ENCODE peak calls at places on chromosomes 6 and 20, in four cellular contexts. N, V, F and K are unnamed samples.

GRCh38 chr6:150685860-150686259 is 86.2 kb downstream of the PLEKHG1 start:
- DNase-seq in N (peak; percentile 71), V (no peak), F (no peak), K (peak; percentile 27)

GRCh38 chr20:8060977-8061376 is 41.4 kb upstream of the TMX4 start:
- DNase-seq in N (no peak), V (no peak), F (no peak), K (no peak)

GRCh38 chr6:134363323-134364039 is 45.6 kb upstream of the SGK1 start:
- DNase-seq in N (no peak), V (no peak), F (no peak), K (no peak)

GRCh38 chr6:338815-339262 is 46.6 kb downstream of the DUSP22 start:
- DNase-seq in N (no peak), V (no peak), F (no peak), K (no peak)

GRCh38 chr6:110255356-110255755 is 75.1 kb downstream of the CDC40 start:
- DNase-seq in N (no peak), V (no peak), F (no peak), K (peak; percentile 4)

GRCh38 chr6:81929828-81930227 is 177.3 kb upstream of the TENT5A start:
- DNase-seq in N (no peak), V (no peak), F (no peak), K (no peak)

GRCh38 chr6:142242269-142242668 is 59.5 kb upstream of the ADGRG6 start:
- DNase-seq in N (no peak), V (no peak), F (no peak), K (no peak)

GRCh38 chr20:47362361-47363219 is 6.1 kb upstream of the ZMYND8 start:
- DNase-seq in N (no peak), V (no peak), F (no peak), K (no peak)

GRCh38 chr20:36093025-36093803 is 61.3 kb upstream of the EPB41L1 start:
- DNase-seq in N (peak; percentile 75), V (peak; percentile 57), F (peak; percentile 36), K (peak; percentile 39)

GRCh38 chr20:24963672-24964517 is 14.8 kb downstream of the CST7 start:
- DNase-seq in N (no peak), V (peak; percentile 31), F (no peak), K (no peak)

GRCh38 chr6:13229205-13230085 is 98.9 kb downstream of the TBC1D7 start:
- DNase-seq in N (peak; percentile 58), V (no peak), F (no peak), K (peak; percentile 82)

GRCh38 chr6:134739299-134740090 is 210.4 kb downstream of the ALDH8A1 start:
- DNase-seq in N (no peak), V (no peak), F (no peak), K (no peak)

GRCh38 chr6:39688494-39688893 is 36.7 kb downstream of the KIF6 start:
- DNase-seq in N (no peak), V (no peak), F (no peak), K (no peak)

GRCh38 chr6:149362289-149362688 is 37.8 kb upstream of the SUMO4 start:
- DNase-seq in N (no peak), V (no peak), F (no peak), K (no peak)

GRCh38 chr20:26209171-26209941 is 512.7 kb upstream of the ZNF337 start:
- DNase-seq in N (no peak), V (peak; percentile 30), F (no peak), K (peak; percentile 22)

GRCh38 chr6:36633915-36634314 is 39.8 kb downstream of the SRSF3 start:
- DNase-seq in N (no peak), V (no peak), F (no peak), K (no peak)

GRCh38 chr6:10554826-10555225 is 33.7 kb downstream of the GCNT2 start:
- DNase-seq in N (no peak), V (no peak), F (no peak), K (no peak)

GRCh38 chr6:36916159-36916558 is 30.4 kb downstream of the C6orf89 start:
- DNase-seq in N (no peak), V (no peak), F (no peak), K (no peak)

GRCh38 chr20:43495388-43495787 is 12.1 kb upstream of the L3MBTL1 start:
- DNase-seq in N (no peak), V (no peak), F (no peak), K (no peak)

GRCh38 chr20:24605937-24606455 is 136.6 kb downstream of the SYNDIG1 start:
- DNase-seq in N (no peak), V (no peak), F (no peak), K (no peak)

GRCh38 chr6:14647311-14647710 is 529.7 kb downstream of the CD83 start:
- DNase-seq in N (no peak), V (no peak), F (no peak), K (no peak)

GRCh38 chr6:160227038-160227768 is 31.4 kb downstream of the SLC22A2 start:
- DNase-seq in N (no peak), V (no peak), F (no peak), K (no peak)

GRCh38 chr6:170043881-170044790 is 246.7 kb downstream of the DLL1 start:
- DNase-seq in N (no peak), V (peak; percentile 27), F (no peak), K (no peak)
- TF ChIP-seq CTCF in N (no peak), V (no peak), F (no peak), K (no peak)

GRCh38 chr6:147531321-147531720 is 22.8 kb downstream of the SAMD5 start:
- DNase-seq in N (no peak), V (no peak), F (no peak), K (no peak)

GRCh38 chr6:147534116-147534865 is 25.8 kb downstream of the SAMD5 start:
- DNase-seq in N (no peak), V (no peak), F (no peak), K (no peak)

GRCh38 chr6:147525519-147526209 is 17.2 kb downstream of the SAMD5 start:
- DNase-seq in N (no peak), V (no peak), F (no peak), K (no peak)

GRCh38 chr6:147528511-147529145 is 20.1 kb downstream of the SAMD5 start:
- DNase-seq in N (no peak), V (no peak), F (no peak), K (no peak)

DNA sequence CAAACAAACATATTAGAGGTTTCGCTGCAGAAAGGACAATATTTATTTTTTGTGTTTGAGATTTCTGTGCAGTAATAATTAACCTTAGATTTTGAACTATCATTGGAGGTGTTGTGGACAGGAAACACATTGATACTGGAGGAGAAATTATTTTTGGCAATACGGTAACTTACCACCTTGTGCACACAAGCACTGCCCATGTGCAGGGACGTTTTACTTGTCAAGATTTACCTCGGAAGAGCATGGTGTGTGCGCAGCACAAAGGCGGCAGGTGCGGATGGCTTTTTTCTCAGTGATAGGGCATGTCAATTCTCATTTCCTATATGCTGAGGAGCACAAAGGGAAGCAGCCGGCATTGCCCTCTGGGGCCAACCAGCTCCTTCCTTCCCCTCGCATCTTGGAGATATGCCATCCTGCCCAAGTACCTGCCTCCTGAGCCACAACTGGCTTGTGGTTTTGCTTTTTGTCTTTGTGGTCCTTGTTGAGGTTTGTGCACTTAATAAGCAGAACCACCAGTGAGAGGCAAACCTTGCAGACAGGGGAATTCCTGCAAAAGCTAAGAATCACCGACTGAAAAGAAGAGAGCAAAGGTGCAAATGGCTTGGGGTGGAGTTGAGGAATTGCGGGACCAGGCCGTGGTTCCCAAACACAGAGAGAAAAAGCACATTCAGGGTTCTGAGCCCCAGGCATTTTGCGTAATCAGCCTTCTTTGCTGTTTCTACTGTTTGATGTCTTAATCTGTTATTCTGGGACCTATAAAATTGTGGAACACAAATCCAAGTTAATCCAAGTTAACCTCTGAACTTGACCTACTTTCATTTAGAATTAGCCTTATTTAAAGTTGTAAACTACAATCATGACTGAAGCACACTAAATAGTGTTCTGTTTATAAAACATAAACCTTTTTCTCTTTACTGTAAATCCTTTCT is 21.9 kb downstream of the SAMD5 start:
- DNase-seq in N (no peak), V (no peak), F (no peak), K (peak; percentile 3)
- H3K27me3 ChIP-seq in N (no peaks in the 10 kb centered on the region), V (no peaks in the 10 kb centered on the region), F (no peaks in the 10 kb centered on the region), K (no peaks in the 10 kb centered on the region)

GRCh38 chr20:56202493-56203077 is 45.9 kb upstream of the MC3R start:
- DNase-seq in N (no peak), V (no peak), F (no peak), K (no peak)
- TF ChIP-seq CTCF in N (no peak), V (peak; percentile 36), F (peak; percentile 19), K (no peak)

GRCh38 chr6:2353412-2354137 is 108.2 kb upstream of the GMDS start:
- DNase-seq in N (peak; percentile 83), V (no peak), F (peak; percentile 61), K (peak; percentile 13)
- H3K27me3 ChIP-seq in N (no peaks in the 10 kb centered on the region), V (no peaks in the 10 kb centered on the region), F (no peaks in the 10 kb centered on the region), K (no peaks in the 10 kb centered on the region)

GRCh38 chr20:4335722-4336121 is 320.4 kb upstream of the RNF24 start:
- DNase-seq in N (no peak), V (no peak), F (no peak), K (no peak)
- TF ChIP-seq CTCF in N (no peak), V (no peak), F (no peak), K (no peak)

GRCh38 chr20:62961310-62961783 is 8.8 kb downstream of the SLC17A9 start:
- DNase-seq in N (no peak), V (no peak), F (no peak), K (no peak)
- H3K27me3 ChIP-seq in N (no peaks in the 10 kb centered on the region), V (no peaks in the 10 kb centered on the region), F (no peaks in the 10 kb centered on the region), K (no peaks in the 10 kb centered on the region)